ENCODE peak calls at places on chromosomes 5 and 9, in six cellular contexts. F is HCT116, T is NT2/D1, Q is H1, U is HepG2, B is GM12878. P is an unnamed sample.

GRCh38 chr5:77761606-77762005 is 14.5 kb downstream of the TBCA start:
- DNase-seq in T (no peak), U (no peak), F (no peak), B (no peak), Q (no peak), P (no peak)

GRCh38 chr9:69030851-69031645 is 4.5 kb upstream of the FXN start:
- DNase-seq in U (no peak), F (no peak), Q (no peak), B (no peak), T (no peak), P (no peak)

GRCh38 chr5:141598389-141599360 is 20.1 kb downstream of the DIAPH1 start:
- DNase-seq in T (no peak), U (no peak), B (no peak), Q (no peak), F (no peak), P (no peak)

GRCh38 chr5:144583493-144584154 is 413.0 kb downstream of the KCTD16 start:
- DNase-seq in T (peak), F (no peak), U (no peak), B (no peak), Q (no peak), P (no peak)

GRCh38 chr5:181243521-181244307 is at the start of gene RACK1:
- DNase-seq in B (peak), T (peak), Q (no peak), F (peak), U (peak), P (peak)

GRCh38 chr9:115888131-115888530 is 265.5 kb upstream of the PAPPA start:
- DNase-seq in F (no peak), Q (no peak), B (no peak), U (no peak), T (no peak), P (no peak)

GRCh38 chr5:149962601-149963300 is 2.2 kb downstream of the SLC26A2 start:
- DNase-seq in B (no peak), F (no peak), U (no peak), T (no peak), Q (no peak), P (no peak)

GRCh38 chr9:95284667-95285066 is 32.8 kb downstream of the FANCC start:
- DNase-seq in F (no peak), T (no peak), B (no peak), Q (no peak), U (no peak), P (no peak)

GRCh38 chr5:142125963-142126362 is 17.4 kb downstream of the NDFIP1 start:
- DNase-seq in U (no peak), B (no peak), Q (no peak), T (no peak), F (no peak), P (no peak)

GRCh38 chr5:17113174-17113941 is 104.1 kb upstream of the BASP1 start:
- DNase-seq in B (no peak), T (no peak), Q (no peak), U (no peak), F (no peak), P (no peak)

GRCh38 chr9:100083448-100084144 is 15.2 kb downstream of the ERP44 start:
- DNase-seq in U (no peak), F (no peak), Q (no peak), T (no peak), B (no peak), P (no peak)

GRCh38 chr9:126695186-126696090 is 81.7 kb downstream of the LMX1B start:
- DNase-seq in U (no peak), B (no peak), T (no peak), F (no peak), Q (no peak), P (no peak)

GRCh38 chr9:112863214-112863613 is 27.5 kb downstream of the SLC46A2 start:
- DNase-seq in Q (no peak), T (no peak), F (no peak), U (no peak), B (no peak), P (no peak)

GRCh38 chr5:160369990-160370712 is at the start of gene C1QTNF2:
- DNase-seq in U (no peak), F (no peak), Q (no peak), T (peak), B (no peak), P (peak)

GRCh38 chr9:127122176-127123151 is at the start of gene ANGPTL2:
- DNase-seq in B (no peak), F (no peak), U (peak), T (peak), Q (peak), P (no peak)

GRCh38 chr5:124979174-124979573 is 232.7 kb upstream of the ZNF608 start:
- DNase-seq in T (peak), B (no peak), U (no peak), Q (no peak), F (no peak), P (no peak)

GRCh38 chr5:120463991-120464626 is at the start of gene PRR16:
- DNase-seq in T (no peak), F (no peak), Q (peak), U (no peak), B (no peak), P (peak)

GRCh38 chr5:30387974-30388632 is 805.4 kb upstream of the CDH6 start:
- DNase-seq in T (peak), Q (no peak), F (no peak), U (no peak), B (no peak), P (no peak)

GRCh38 chr5:165209101-165209727 is 1703.8 kb downstream of the MAT2B start:
- DNase-seq in U (peak), Q (no peak), B (no peak), F (no peak), T (no peak), P (no peak)

GRCh38 chr5:170470808-170471404 is 32.9 kb upstream of the KCNIP1 start:
- DNase-seq in F (no peak), U (no peak), T (no peak), Q (no peak), B (no peak), P (no peak)

GRCh38 chr5:162119801-162120200 is 52.2 kb downstream of the GABRG2 start:
- DNase-seq in B (no peak), U (no peak), Q (no peak), T (no peak), F (no peak), P (no peak)

GRCh38 chr5:72841756-72842535 is 25.5 kb downstream of the TNPO1 start:
- DNase-seq in F (no peak), U (no peak), B (no peak), T (no peak), Q (no peak), P (no peak)

GRCh38 chr5:178279723-178280438 is 47.3 kb upstream of the PHYKPL start:
- DNase-seq in B (no peak), F (peak), U (peak), Q (peak), T (peak), P (peak)

GRCh38 chr5:2507611-2508010 is 243.9 kb downstream of the IRX2 start:
- DNase-seq in T (no peak), U (no peak), B (no peak), F (no peak), Q (no peak), P (no peak)

GRCh38 chr5:105392122-105392709 is 1829.6 kb upstream of the NUDT12 start:
- DNase-seq in Q (no peak), T (no peak), U (peak), B (no peak), F (peak), P (peak)

GRCh38 chr5:37283214-37283820 is 34.1 kb upstream of the CPLANE1 start:
- DNase-seq in U (no peak), T (no peak), B (no peak), Q (no peak), F (no peak), P (no peak)

GRCh38 chr9:37528652-37529072 is 42.9 kb downstream of the POLR1E start:
- DNase-seq in Q (no peak), U (no peak), F (no peak), B (no peak), T (no peak), P (no peak)

GRCh38 chr9:128169492-128169891 is 9.4 kb downstream of the BBLN start:
- DNase-seq in F (no peak), B (no peak), T (no peak), Q (no peak), U (no peak), P (no peak)

GRCh38 chr9:4366649-4367330 is 66.9 kb upstream of the GLIS3 start:
- DNase-seq in T (peak), B (no peak), Q (peak), U (peak), F (peak), P (peak)

GRCh38 chr5:122915717-122916399 is 70.4 kb downstream of the SNX24 start:
- DNase-seq in T (no peak), F (no peak), B (no peak), Q (no peak), U (peak), P (no peak)

GRCh38 chr9:89606567-89607311 is 1.9 kb downstream of the GADD45G start:
- DNase-seq in F (no peak), U (no peak), Q (no peak), T (no peak), B (no peak), P (peak)

GRCh38 chr5:27472000-27472763 is 433.8 kb upstream of the CDH9 start:
- DNase-seq in F (no peak), U (peak), B (peak), Q (peak), T (peak), P (peak)

GRCh38 chr9:35293381-35293780 is 131.6 kb downstream of the UNC13B start:
- DNase-seq in F (no peak), U (no peak), Q (no peak), B (no peak), T (no peak), P (no peak)

GRCh38 chr9:132150256-132150655 is 11.6 kb upstream of the NTNG2 start:
- DNase-seq in B (no peak), Q (no peak), U (no peak), F (no peak), T (no peak), P (no peak)

GRCh38 chr5:121805931-121806330 is 45.8 kb upstream of the FTMT start:
- DNase-seq in Q (no peak), F (no peak), U (peak), B (no peak), T (no peak), P (no peak)

GRCh38 chr5:119344231-119344630 is 11.6 kb upstream of the TNFAIP8 start:
- DNase-seq in T (no peak), Q (no peak), U (no peak), F (no peak), B (no peak), P (no peak)

GRCh38 chr5:119346404-119346803 is 9.4 kb upstream of the TNFAIP8 start:
- DNase-seq in Q (no peak), U (no peak), T (no peak), F (no peak), B (no peak), P (no peak)

GRCh38 chr5:119345861-119346260 is 10.0 kb upstream of the TNFAIP8 start:
- DNase-seq in F (no peak), T (no peak), Q (no peak), B (no peak), U (no peak), P (no peak)

GRCh38 chr5:119347574-119347973 is 8.2 kb upstream of the TNFAIP8 start:
- DNase-seq in T (no peak), U (no peak), F (no peak), Q (no peak), B (no peak), P (no peak)

DNA sequence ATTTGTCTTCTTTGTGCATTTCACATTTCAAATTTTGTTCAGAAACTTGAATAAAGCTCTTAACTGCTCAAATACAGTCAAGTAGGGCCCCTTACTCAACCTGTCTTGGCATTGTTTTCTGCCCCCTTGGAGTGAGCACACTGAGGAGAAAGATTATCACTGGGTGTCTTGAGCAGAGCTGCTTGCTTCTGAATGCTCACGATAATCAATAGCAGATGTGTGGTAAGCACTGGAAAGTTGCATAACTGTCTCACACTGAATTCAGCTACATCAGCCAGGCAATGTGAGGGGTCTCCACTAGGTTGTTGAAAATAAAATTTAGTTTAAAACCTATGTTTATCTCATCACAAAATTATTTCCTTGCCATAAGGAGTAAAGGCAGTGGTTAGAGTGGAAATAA is 7.8 kb upstream of the TNFAIP8 start:
- DNase-seq in Q (no peak), T (no peak), F (no peak), B (no peak), U (no peak), P (no peak)
- TF ChIP-seq ZNF274 in Q (no peak), T (no peak), F (no peak), B (no peak), U (no peak), P (no peak)

DNA sequence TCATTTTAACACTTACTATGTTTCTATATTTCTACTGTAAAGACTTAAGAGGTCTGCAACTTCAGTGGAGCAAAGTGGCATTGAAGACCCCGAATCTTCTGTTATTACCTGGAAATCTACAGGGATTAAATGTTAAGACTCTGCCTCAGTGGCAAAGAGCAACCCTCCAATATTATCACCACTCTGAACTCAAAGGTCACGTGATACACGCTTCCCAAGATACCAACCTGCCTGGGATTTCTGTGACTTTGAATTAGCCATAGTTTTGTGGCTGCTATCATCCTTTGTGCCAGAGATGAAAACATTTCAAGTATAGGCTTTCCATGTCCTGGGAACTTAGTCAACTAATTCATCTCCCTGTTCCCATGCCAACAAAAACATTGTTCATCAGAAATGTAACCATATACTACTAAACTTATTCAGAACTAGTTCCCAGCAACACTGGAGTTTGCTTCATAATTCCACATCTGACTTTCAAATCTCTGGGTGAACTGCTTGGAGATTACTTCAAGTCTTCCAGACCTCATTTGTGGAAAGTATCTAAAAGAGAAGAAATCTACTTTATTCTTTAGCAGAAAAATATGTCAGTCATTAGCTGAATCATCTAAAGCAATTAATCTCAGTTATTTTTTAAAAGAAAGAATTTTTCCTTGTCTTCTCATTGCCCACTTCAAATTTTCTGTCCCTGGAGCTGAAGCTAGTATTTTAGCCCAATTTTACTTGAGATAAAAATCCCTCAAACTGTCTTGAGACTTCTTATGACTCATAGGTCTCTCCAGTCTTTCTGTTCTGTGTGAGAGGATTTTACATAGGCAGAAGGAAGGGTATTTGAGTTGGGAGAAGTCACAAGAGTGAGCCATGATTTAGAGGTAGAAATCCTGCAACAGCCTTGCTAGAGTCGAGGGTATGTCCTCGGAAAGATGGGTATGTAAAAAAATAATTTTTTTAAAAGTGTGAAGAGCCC is 83.0 kb downstream of the ZNF462 start:
- DNase-seq in U (no peak), T (no peak), F (no peak), B (no peak), Q (no peak), P (no peak)
- TF ChIP-seq ZNF274 in U (no peak), T (no peak), F (no peak), B (no peak), Q (no peak), P (no peak)

DNA sequence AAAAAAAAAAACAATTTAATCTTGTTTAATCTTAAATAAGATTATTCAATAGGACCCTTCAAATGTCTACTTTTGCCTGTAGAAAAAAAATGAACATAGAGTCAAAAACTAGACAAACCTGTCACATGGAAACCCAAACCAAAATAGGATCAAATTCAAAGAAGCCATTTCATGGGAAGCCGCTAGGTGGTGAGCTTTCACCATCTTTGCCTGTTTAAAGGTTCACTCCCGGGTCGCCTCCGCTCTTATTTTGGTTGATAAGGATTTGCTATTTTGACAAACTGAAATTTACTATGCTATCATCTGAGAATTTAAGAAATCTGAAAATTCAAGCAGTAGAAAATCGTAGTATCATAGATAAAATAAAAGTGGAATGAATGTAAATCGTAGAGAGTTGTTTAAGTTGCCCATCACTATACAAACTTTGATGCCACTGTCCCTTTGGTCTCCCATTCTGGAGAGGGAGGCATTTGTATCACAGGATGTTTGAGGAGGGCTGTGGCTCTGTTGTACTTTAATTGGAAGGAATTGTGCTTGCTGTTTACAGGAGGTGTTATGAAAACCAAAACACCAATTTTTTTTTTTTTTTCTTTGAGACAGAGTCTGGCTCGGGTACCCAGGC is 43.5 kb upstream of the DNAH5 start:
- DNase-seq in F (peak), U (peak), T (no peak), Q (no peak), B (no peak), P (peak)
- TF ChIP-seq ZNF274 in F (no peak), U (no peak), T (no peak), Q (no peak), B (no peak), P (no peak)

GRCh38 chr5:98816574-98817222 is 43.2 kb downstream of the RGMB start:
- DNase-seq in Q (no peak), F (no peak), B (no peak), T (no peak), U (peak), P (no peak)
- TF ChIP-seq ZNF274 in Q (no peak), F (no peak), B (no peak), T (no peak), U (no peak), P (no peak)

DNA sequence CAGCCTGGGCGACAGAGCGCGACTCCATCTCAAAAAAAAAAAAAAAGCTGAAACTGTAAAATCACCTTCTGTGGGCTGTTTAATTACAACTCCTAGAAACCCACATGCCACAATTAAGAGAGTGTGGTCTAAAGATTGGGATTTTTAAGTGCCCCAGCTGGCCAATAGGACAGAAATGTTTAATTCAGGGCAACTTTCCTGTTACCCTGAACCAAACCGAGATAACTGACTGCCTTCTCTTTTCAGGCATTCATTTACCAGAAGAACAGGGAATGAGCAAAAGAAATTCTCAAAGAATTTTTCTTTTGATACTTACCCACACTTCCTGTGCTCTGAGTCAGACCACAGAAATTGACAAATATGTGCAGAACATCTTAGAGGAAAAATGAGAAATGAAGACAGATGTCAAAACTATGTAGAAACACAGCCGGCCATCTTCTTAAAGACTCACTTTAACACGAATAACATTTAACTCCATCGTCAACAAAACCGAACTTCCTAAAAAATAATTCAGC is 221.3 kb upstream of the DAPK1 start:
- DNase-seq in B (peak), U (no peak), Q (no peak), T (no peak), F (no peak), P (no peak)
- TF ChIP-seq ZNF274 in B (no peak), U (no peak), Q (no peak), T (no peak), F (no peak), P (no peak)

GRCh38 chr5:151463137-151464029 is 16.0 kb downstream of the SLC36A1 start:
- DNase-seq in F (no peak), Q (no peak), T (no peak), U (peak), B (no peak), P (no peak)

GRCh38 chr5:151456321-151456940 is 9.0 kb downstream of the SLC36A1 start:
- DNase-seq in B (no peak), F (no peak), Q (no peak), T (no peak), U (no peak), P (no peak)

GRCh38 chr5:151461312-151461711 is 13.9 kb downstream of the SLC36A1 start:
- DNase-seq in Q (no peak), F (no peak), T (no peak), B (peak), U (no peak), P (no peak)

GRCh38 chr5:151458314-151458713 is 10.9 kb downstream of the SLC36A1 start:
- DNase-seq in U (no peak), Q (no peak), T (no peak), F (no peak), B (no peak), P (no peak)

DNA sequence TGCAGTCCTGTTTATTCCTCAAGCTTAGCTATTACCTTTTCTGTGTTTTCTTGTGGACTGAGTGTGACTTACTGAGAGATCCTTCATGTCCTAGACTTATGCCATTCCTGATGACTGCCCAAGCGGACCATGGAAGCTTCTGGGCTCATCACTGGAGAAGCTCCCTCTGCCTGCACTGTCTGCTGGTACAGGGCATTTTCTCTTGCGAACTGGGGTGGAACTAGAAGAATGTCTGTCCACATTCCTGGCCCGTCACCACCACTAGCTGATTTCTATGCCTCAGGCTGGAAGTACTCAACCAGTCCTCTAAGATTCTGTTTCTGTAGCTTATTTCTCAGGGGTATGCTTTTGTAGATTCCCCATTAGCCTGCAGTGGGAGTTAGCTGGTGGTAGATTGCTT is 12.3 kb downstream of the SLC36A1 start:
- DNase-seq in T (no peak), B (no peak), F (no peak), Q (no peak), U (no peak), P (no peak)
- TF ChIP-seq ZNF274 in T (no peak), B (no peak), F (no peak), Q (no peak), U (no peak), P (no peak)